ENCODE peak calls at places on chromosomes 3 and 15, in four cellular contexts. R, V, O and M are unnamed samples.
A peak's percentile ranks its signal among the peaks of the same experiment; 100 is the strongest.

GRCh38 chr3:171393032-171393744 is 67.0 kb downstream of the TNIK start:
- DNase-seq in R (peak; percentile 39), V (no peak), O (no peak), M (peak; percentile 39)

GRCh38 chr3:190596341-190597285 is 82.7 kb downstream of the IL1RAP start:
- DNase-seq in O (no peak), V (no peak), R (no peak), M (no peak)

GRCh38 chr3:135013206-135013605 is 218.1 kb downstream of the EPHB1 start:
- DNase-seq in V (no peak), O (no peak), R (no peak), M (no peak)

GRCh38 chr15:67883228-67883773 is 43.5 kb upstream of the RNU6-1 start:
- DNase-seq in R (no peak), O (no peak), V (no peak), M (no peak)

GRCh38 chr15:90099868-90100854 is 2.1 kb downstream of the IDH2 start:
- DNase-seq in V (no peak), O (no peak), R (peak; percentile 41), M (no peak)

GRCh38 chr3:89474333-89475130 is 367.1 kb downstream of the EPHA3 start:
- DNase-seq in O (no peak), R (no peak), V (no peak), M (no peak)

GRCh38 chr3:147652682-147653081 is 243.5 kb downstream of the ZIC1 start:
- DNase-seq in O (no peak), V (no peak), R (no peak), M (no peak)

GRCh38 chr3:100007313-100007712 is 107.0 kb downstream of the FILIP1L start:
- DNase-seq in V (no peak), R (no peak), O (no peak), M (no peak)

GRCh38 chr15:39327005-39327725 is 253.7 kb upstream of the THBS1 start:
- DNase-seq in O (no peak), V (no peak), R (no peak), M (no peak)

GRCh38 chr3:134959516-134959915 is 164.5 kb downstream of the EPHB1 start:
- DNase-seq in V (no peak), O (no peak), R (no peak), M (no peak)

GRCh38 chr15:74608776-74609175 is 6.9 kb upstream of the CLK3 start:
- DNase-seq in V (no peak), O (no peak), R (no peak), M (no peak)

GRCh38 chr3:148791296-148791695 is 36.3 kb upstream of the CPB1 start:
- DNase-seq in R (no peak), V (no peak), O (no peak), M (no peak)

GRCh38 chr3:158711886-158712285 is 20.4 kb downstream of the RARRES1 start:
- DNase-seq in O (no peak), V (no peak), R (no peak), M (no peak)

GRCh38 chr3:13107661-13108060 is 34.4 kb upstream of the IQSEC1 start:
- DNase-seq in R (no peak), O (no peak), V (no peak), M (no peak)

GRCh38 chr3:51874889-51875288 is 512 bp downstream of the IQCF5 start:
- DNase-seq in R (no peak), O (no peak), V (no peak), M (no peak)

GRCh38 chr3:122415762-122416654 is at the start of gene WDR5B:
- DNase-seq in R (peak; percentile 96), O (peak; percentile 98), V (peak; percentile 99), M (peak; percentile 96)

GRCh38 chr3:137947120-137947519 is 62.8 kb upstream of the CLDN18 start:
- DNase-seq in V (no peak), O (no peak), R (no peak), M (no peak)

GRCh38 chr3:88807471-88808090 is 299.8 kb upstream of the EPHA3 start:
- DNase-seq in V (no peak), O (no peak), R (no peak), M (no peak)

GRCh38 chr3:135851201-135852061 is 114.1 kb upstream of the PPP2R3A start:
- DNase-seq in O (no peak), V (no peak), R (no peak), M (no peak)

GRCh38 chr3:112686360-112686759 is 45.4 kb upstream of the CCDC80 start:
- DNase-seq in O (no peak), R (no peak), V (no peak), M (peak; percentile 35)

GRCh38 chr3:195048059-195048905 is 222.7 kb downstream of the XXYLT1 start:
- DNase-seq in V (no peak), O (no peak), R (no peak), M (no peak)

GRCh38 chr15:71448688-71449114 is 333.4 kb downstream of the THSD4 start:
- DNase-seq in O (no peak), V (peak; percentile 79), R (peak; percentile 51), M (no peak)

GRCh38 chr3:4985330-4986174 is 6.3 kb downstream of the BHLHE40 start:
- DNase-seq in V (no peak), R (peak; percentile 83), O (no peak), M (no peak)

GRCh38 chr3:170154084-170154483 is 27.4 kb downstream of the PHC3 start:
- DNase-seq in V (no peak), R (no peak), O (no peak), M (no peak)

GRCh38 chr15:29838352-29839010 is 16.2 kb upstream of the TJP1 start:
- DNase-seq in V (no peak), R (no peak), O (no peak), M (no peak)

GRCh38 chr3:112086018-112086854 is at the start of gene C3orf52:
- DNase-seq in R (peak; percentile 56), O (no peak), V (peak; percentile 95), M (peak; percentile 83)

DNA sequence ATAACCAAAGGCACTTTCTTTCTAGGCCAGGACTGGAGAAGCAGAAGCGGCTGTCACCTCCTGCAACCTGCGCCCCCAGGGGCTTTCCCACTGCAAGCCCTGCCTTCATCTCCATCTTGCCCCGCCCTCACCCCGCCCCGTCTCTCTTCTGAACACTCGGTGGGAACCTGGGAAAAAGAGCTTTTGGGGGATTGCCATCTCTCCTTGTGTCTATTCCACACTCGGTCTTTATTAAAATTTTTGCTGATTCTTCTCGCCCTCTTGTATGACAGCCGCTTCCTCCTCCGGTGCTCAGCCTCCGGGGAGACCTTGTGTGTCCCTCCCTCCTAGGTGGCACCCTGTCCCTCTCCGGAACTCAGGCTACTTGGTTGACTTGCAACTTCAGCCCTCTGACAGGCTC is 41.9 kb upstream of the SPESP1 start:
- DNase-seq in V (no peak), R (no peak), O (no peak), M (no peak)
- TF ChIP-seq SUZ12 in V (no peak), R (no peak), O (no peak), M (no peak)

GRCh38 chr3:161219495-161219894 is 1.6 kb upstream of the NMD3 start:
- DNase-seq in O (no peak), R (no peak), V (no peak), M (no peak)

GRCh38 chr3:161221881-161222600 is 930 bp downstream of the NMD3 start:
- DNase-seq in V (no peak), O (no peak), R (no peak), M (no peak)

GRCh38 chr3:161220850-161221753 is at the start of gene NMD3:
- DNase-seq in R (peak; percentile 87), O (peak; percentile 71), V (peak; percentile 98), M (peak; percentile 91)

GRCh38 chr3:161224786-161225185 is 3.7 kb downstream of the NMD3 start:
- DNase-seq in R (no peak), O (no peak), V (no peak), M (no peak)

GRCh38 chr3:161222662-161223061 is 1.6 kb downstream of the NMD3 start:
- DNase-seq in R (no peak), V (no peak), O (no peak), M (no peak)
- H3K4me3 ChIP-seq in R (peak overlapping the region; percentile 99), V (peak overlapping the region; percentile 90), O (peak overlapping the region; percentile 79), M (peak overlapping the region; percentile 89)

GRCh38 chr3:30605005-30605404 is 1.4 kb upstream of the TGFBR2 start:
- DNase-seq in V (no peak), O (no peak), R (no peak), M (no peak)

GRCh38 chr3:30607032-30607833 is 832 bp downstream of the TGFBR2 start:
- DNase-seq in O (no peak), V (peak; percentile 68), R (no peak), M (peak; percentile 22)

GRCh38 chr3:30606301-30607031 is at the start of gene TGFBR2:
- DNase-seq in R (peak; percentile 98), V (peak; percentile 77), O (peak; percentile 5), M (peak; percentile 57)

GRCh38 chr3:30604566-30604965 is 1.8 kb upstream of the TGFBR2 start:
- DNase-seq in R (no peak), O (no peak), V (no peak), M (no peak)

DNA sequence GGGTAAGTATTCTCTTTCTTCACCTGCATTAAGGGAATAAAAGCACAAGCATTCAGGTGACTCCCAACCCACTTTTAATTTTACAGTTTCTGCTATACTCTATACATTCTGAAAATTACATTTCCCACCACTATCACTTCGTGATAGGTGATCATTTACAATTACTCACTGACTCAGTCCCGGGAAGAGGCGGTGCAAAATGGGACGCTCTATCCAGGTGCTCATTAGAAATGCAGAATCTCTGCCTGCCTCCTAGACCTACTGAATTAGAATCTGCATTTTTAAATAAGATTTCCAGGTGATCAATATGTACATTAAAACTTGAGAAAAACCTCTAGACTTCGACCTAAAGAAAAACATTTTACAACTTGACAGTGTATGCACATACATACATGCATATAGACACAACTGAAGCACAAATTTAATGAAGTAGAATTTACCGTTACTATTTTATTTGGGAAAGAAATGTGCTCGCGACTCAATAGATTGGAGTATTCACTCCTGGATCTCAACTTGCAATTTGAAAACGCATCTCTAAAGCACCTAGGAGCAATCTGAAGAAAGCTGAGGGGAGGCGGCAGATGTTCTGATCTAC is 598 bp upstream of the TGFBR2 start:
- DNase-seq in V (no peak), O (no peak), R (no peak), M (no peak)
- TF ChIP-seq SUZ12 in V (no peak), O (no peak), R (no peak), M (no peak)

GRCh38 chr15:97881568-97881967 is 78.9 kb upstream of the ARRDC4 start:
- DNase-seq in V (no peak), O (no peak), R (no peak), M (no peak)
- H3K4me3 ChIP-seq in V (no peak overlapping the region), O (no peak overlapping the region), R (no peak overlapping the region), M (no peak overlapping the region)

GRCh38 chr15:66700412-66700801 is 1.6 kb upstream of the SMAD6 start:
- DNase-seq in O (no peak), R (no peak), V (no peak), M (no peak)

GRCh38 chr15:66698971-66699370 is 3.1 kb upstream of the SMAD6 start:
- DNase-seq in R (no peak), V (no peak), O (no peak), M (no peak)

GRCh38 chr15:66696770-66697169 is 5.3 kb upstream of the SMAD6 start:
- DNase-seq in R (no peak), V (no peak), O (no peak), M (no peak)

GRCh38 chr15:66700802-66701421 is 1.1 kb upstream of the SMAD6 start:
- DNase-seq in R (peak; percentile 92), O (no peak), V (peak; percentile 94), M (peak; percentile 86)

GRCh38 chr15:66698318-66698961 is 3.6 kb upstream of the SMAD6 start:
- DNase-seq in V (peak; percentile 78), R (peak; percentile 67), O (no peak), M (peak; percentile 77)
- TF ChIP-seq SUZ12 in V (no peak), R (no peak), O (no peak), M (no peak)